ENCODE peak calls at places on chromosomes 16 and 17, in eight cellular contexts. J is transverse colon, O is IMR-90, A is lung, N is MM.1S, Q is psoas muscle, B is sigmoid colon, W is right lobe of liver. S is an unnamed sample.

GRCh38 chr16:79326549-79326948 is 274.0 kb downstream of the MAF start:
- DNase-seq in J (no peak), O (no peak), A (no peak), N (no peak), Q (no peak), B (no peak), W (no peak), S (no peak)

GRCh38 chr17:27572665-27573064 is 58.3 kb upstream of the LGALS9 start:
- DNase-seq in J (no peak), O (peak; percentile 77), A (no peak), N (no peak), Q (no peak), B (no peak), W (no peak), S (no peak)

GRCh38 chr16:65249768-65250167 is 127.9 kb upstream of the CDH11 start:
- DNase-seq in J (no peak), O (no peak), A (peak; percentile 35), N (no peak), Q (peak; percentile 17), B (peak; percentile 66), W (no peak), S (peak; percentile 86)

GRCh38 chr17:77320501-77321256 is 179.9 kb downstream of the SEC14L1 start:
- DNase-seq in J (peak; percentile 29), O (no peak), A (no peak), N (peak; percentile 67), Q (peak; percentile 65), B (peak; percentile 82), W (peak; percentile 58), S (no peak)

GRCh38 chr17:32869345-32870026 is 7.4 kb downstream of the MYO1D start:
- DNase-seq in J (no peak), O (no peak), A (no peak), N (no peak), Q (no peak), B (no peak), W (no peak), S (no peak)

GRCh38 chr16:31695667-31696066 is 168.0 kb downstream of the AHSP start:
- DNase-seq in J (no peak), O (no peak), A (no peak), N (peak; percentile 44), Q (no peak), B (no peak), W (no peak), S (no peak)

GRCh38 chr17:76049239-76049638 is 22.1 kb upstream of the EVPL start:
- DNase-seq in J (no peak), O (no peak), A (no peak), N (no peak), Q (no peak), B (no peak), W (no peak), S (no peak)

GRCh38 chr17:42969006-42969581 is 4.8 kb upstream of the AARSD1 start:
- DNase-seq in J (no peak), O (peak; percentile 79), A (no peak), N (no peak), Q (no peak), B (no peak), W (no peak), S (no peak)

GRCh38 chr16:70612931-70613330 is 33.4 kb upstream of the IL34 start:
- DNase-seq in J (no peak), O (no peak), A (no peak), N (no peak), Q (no peak), B (no peak), W (no peak), S (no peak)

GRCh38 chr17:76732734-76733617 is 4.2 kb downstream of the SRSF2 start:
- DNase-seq in J (no peak), O (no peak), A (no peak), N (no peak), Q (no peak), B (no peak), W (no peak), S (no peak)

GRCh38 chr17:65401581-65401980 is 159.9 kb downstream of the AXIN2 start:
- DNase-seq in J (no peak), O (no peak), A (no peak), N (no peak), Q (no peak), B (no peak), W (no peak), S (no peak)

GRCh38 chr17:48952904-48953303 is 8.3 kb upstream of the SNF8 start:
- DNase-seq in J (no peak), O (no peak), A (no peak), N (peak; percentile 21), Q (no peak), B (no peak), W (no peak), S (no peak)

GRCh38 chr16:35629001-35629400 is 2169.6 kb downstream of the TP53TG3F start:
- DNase-seq in J (no peak), O (no peak), A (no peak), N (no peak), Q (no peak), B (no peak), W (no peak), S (no peak)

GRCh38 chr16:73326221-73326620 is 278.3 kb upstream of the ZFHX3 start:
- DNase-seq in J (no peak), O (no peak), A (no peak), N (no peak), Q (no peak), B (no peak), W (no peak), S (no peak)

GRCh38 chr16:7334801-7335560 is 2.3 kb downstream of the RBFOX1 start:
- DNase-seq in J (no peak), O (no peak), A (no peak), N (no peak), Q (no peak), B (no peak), W (no peak), S (no peak)

GRCh38 chr16:56228476-56228875 is 37.2 kb downstream of the GNAO1 start:
- DNase-seq in J (no peak), O (no peak), A (no peak), N (no peak), Q (no peak), B (no peak), W (no peak), S (no peak)

GRCh38 chr17:74558882-74559519 is 8.3 kb downstream of the CD300H start:
- DNase-seq in J (no peak), O (no peak), A (no peak), N (no peak), Q (no peak), B (no peak), W (no peak), S (no peak)

GRCh38 chr16:29664133-29664912 is 1.3 kb downstream of the SPN start:
- DNase-seq in J (peak; percentile 32), O (no peak), A (no peak), N (no peak), Q (no peak), B (no peak), W (peak; percentile 73), S (no peak)

GRCh38 chr17:76951375-76951905 is 83.2 kb downstream of the MGAT5B start:
- DNase-seq in J (no peak), O (no peak), A (no peak), N (no peak), Q (no peak), B (no peak), W (peak; percentile 24), S (no peak)

GRCh38 chr16:56424791-56425438 is 430 bp downstream of the AMFR start:
- DNase-seq in J (peak; percentile 39), O (no peak), A (no peak), N (peak; percentile 14), Q (peak; percentile 52), B (peak; percentile 74), W (peak; percentile 69), S (no peak)

GRCh38 chr16:4852221-4852872 is 5.1 kb downstream of the UBN1 start:
- DNase-seq in J (peak; percentile 31), O (peak; percentile 16), A (no peak), N (no peak), Q (no peak), B (no peak), W (no peak), S (no peak)

GRCh38 chr17:80818871-80819270 is 172.8 kb upstream of the CHMP6 start:
- DNase-seq in J (peak; percentile 2), O (no peak), A (no peak), N (no peak), Q (no peak), B (no peak), W (no peak), S (no peak)

GRCh38 chr16:12971216-12971615 is 69.8 kb downstream of the SHISA9 start:
- DNase-seq in J (no peak), O (no peak), A (no peak), N (no peak), Q (peak; percentile 16), B (no peak), W (no peak), S (no peak)

GRCh38 chr17:19510903-19511302 is 22.8 kb upstream of the SLC47A1 start:
- DNase-seq in J (no peak), O (no peak), A (no peak), N (no peak), Q (no peak), B (peak; percentile 46), W (no peak), S (no peak)

GRCh38 chr17:79517812-79518211 is 93.0 kb downstream of the RBFOX3 start:
- DNase-seq in J (no peak), O (no peak), A (no peak), N (no peak), Q (no peak), B (no peak), W (no peak), S (no peak)
- H3K4me1 ChIP-seq in J (no peaks in the 10 kb centered on the region), O (no peaks in the 10 kb centered on the region), A (no peaks in the 10 kb centered on the region), N (no peaks in the 10 kb centered on the region), Q (no peaks in the 10 kb centered on the region), B (no peaks in the 10 kb centered on the region), W (no peaks in the 10 kb centered on the region), S (no peaks in the 10 kb centered on the region)

GRCh38 chr16:84982434-84982833 is 28.9 kb downstream of the ZDHHC7 start:
- DNase-seq in J (peak; percentile 67), O (no peak), A (no peak), N (no peak), Q (peak; percentile 48), B (no peak), W (no peak), S (no peak)
- TF ChIP-seq CTCF in J (no peak), O (no peak), A (no peak), N (no peak), Q (peak; percentile 42), B (no peak), W (no peak), S (peak; percentile 46)

GRCh38 chr17:44010966-44011647 is 3.7 kb downstream of the TMEM101 start:
- DNase-seq in J (no peak), O (peak; percentile 79), A (no peak), N (no peak), Q (no peak), B (no peak), W (no peak), S (no peak)
- H3K4me1 ChIP-seq in J (peaks cover 26% of the 10 kb centered on the region), O (peaks cover 24% of the 10 kb centered on the region), A (no peaks in the 10 kb centered on the region), N (peaks cover 21% of the 10 kb centered on the region), Q (peaks cover 20% of the 10 kb centered on the region), B (no peaks in the 10 kb centered on the region), W (peaks cover 3% of the 10 kb centered on the region), S (no peaks in the 10 kb centered on the region)

DNA sequence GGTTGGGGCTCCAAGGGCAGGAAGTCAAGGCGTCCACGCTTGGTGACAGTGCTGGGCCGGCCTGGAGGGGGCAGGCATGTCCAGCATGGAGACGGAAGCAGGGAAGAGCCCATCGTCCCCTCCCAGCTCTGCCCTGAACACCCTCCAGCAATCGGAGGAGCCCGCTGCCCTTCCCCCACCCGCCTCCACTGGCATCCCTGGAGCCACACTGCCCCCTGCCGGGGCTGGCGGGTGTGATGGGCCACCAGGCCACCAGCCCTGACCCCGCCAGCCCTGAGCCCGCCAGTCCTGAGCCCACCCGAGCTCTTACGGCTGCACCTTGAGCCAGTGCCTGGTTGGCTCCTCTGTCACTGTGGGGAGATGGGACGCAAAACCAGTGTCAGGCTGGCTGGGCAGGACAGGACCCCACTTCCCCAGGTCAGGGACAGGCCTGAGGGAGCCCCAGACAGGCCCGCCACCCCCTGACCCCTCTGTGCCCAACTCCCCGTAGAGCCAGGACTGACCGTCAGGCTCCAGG is 4.1 kb upstream of the CDH15 start:
- DNase-seq in J (peak; percentile 91), O (peak; percentile 59), A (peak; percentile 84), N (peak; percentile 34), Q (peak; percentile 86), B (peak; percentile 84), W (peak; percentile 84), S (peak; percentile 71)
- TF ChIP-seq CTCF in J (peak; percentile 76), O (peak; percentile 90), A (peak; percentile 77), N (peak; percentile 59), Q (peak; percentile 80), B (peak; percentile 73), W (peak; percentile 89), S (peak; percentile 90)